ENCODE peak calls at places on chromosomes 11 and 22, in eight cellular contexts. One of them, this sample, is unnamed.
A peak's percentile ranks its signal among the peaks of the same experiment; 100 is the strongest.

GRCh38 chr11:9577551-9577950 is 4.1 kb downstream of the WEE1 start:
- DNase-seq in HFFc6: no peak
- DNase-seq in stimulated activated CD4-positive, alpha-beta T cell treated with anti-CD3 and anti-CD28 coated beads, TNF-alpha, amount 100 ng/mL, for 24 hours: no peak
- DNase-seq in NCI-H2171: no peak
- DNase-seq in activated T-helper 9 cell treated with anti-CD3 and anti-CD28 coated beads, Interleukin-2, amount 50 U/mL, for 16 hours: no peak
- DNase-seq in bronchial epithelial cell: peak; percentile 39
- DNase-seq in NCI-H2081 treated with DMSO at 0.1 percent for 48 hours: no peak
- DNase-seq in left ventricle myocardium inferior: no peak
- DNase-seq in this sample: peak; percentile 36

GRCh38 chr11:44774131-44774530 is 47.4 kb downstream of the TSPAN18 start:
- DNase-seq in HFFc6: no peak
- DNase-seq in stimulated activated CD4-positive, alpha-beta T cell treated with anti-CD3 and anti-CD28 coated beads, TNF-alpha, amount 100 ng/mL, for 24 hours: no peak
- DNase-seq in NCI-H2171: peak; percentile 84
- DNase-seq in activated T-helper 9 cell treated with anti-CD3 and anti-CD28 coated beads, Interleukin-2, amount 50 U/mL, for 16 hours: no peak
- DNase-seq in bronchial epithelial cell: no peak
- DNase-seq in NCI-H2081 treated with DMSO at 0.1 percent for 48 hours: no peak
- DNase-seq in left ventricle myocardium inferior: peak; percentile 85
- DNase-seq in this sample: no peak

GRCh38 chr22:49026476-49027121 is 801.1 kb downstream of the BRD1 start:
- DNase-seq in HFFc6: no peak
- DNase-seq in stimulated activated CD4-positive, alpha-beta T cell treated with anti-CD3 and anti-CD28 coated beads, TNF-alpha, amount 100 ng/mL, for 24 hours: no peak
- DNase-seq in NCI-H2171: peak; percentile 67
- DNase-seq in activated T-helper 9 cell treated with anti-CD3 and anti-CD28 coated beads, Interleukin-2, amount 50 U/mL, for 16 hours: no peak
- DNase-seq in bronchial epithelial cell: no peak
- DNase-seq in NCI-H2081 treated with DMSO at 0.1 percent for 48 hours: no peak
- DNase-seq in left ventricle myocardium inferior: no peak
- DNase-seq in this sample: no peak

GRCh38 chr11:121630041-121630440 is 177.3 kb upstream of the SORL1-AS1 start:
- DNase-seq in HFFc6: peak; percentile 71
- DNase-seq in stimulated activated CD4-positive, alpha-beta T cell treated with anti-CD3 and anti-CD28 coated beads, TNF-alpha, amount 100 ng/mL, for 24 hours: no peak
- DNase-seq in NCI-H2171: no peak
- DNase-seq in activated T-helper 9 cell treated with anti-CD3 and anti-CD28 coated beads, Interleukin-2, amount 50 U/mL, for 16 hours: no peak
- DNase-seq in bronchial epithelial cell: peak; percentile 67
- DNase-seq in NCI-H2081 treated with DMSO at 0.1 percent for 48 hours: no peak
- DNase-seq in left ventricle myocardium inferior: no peak
- DNase-seq in this sample: peak; percentile 85

GRCh38 chr11:100910808-100911207 is 218.8 kb downstream of the PGR start:
- DNase-seq in HFFc6: no peak
- DNase-seq in stimulated activated CD4-positive, alpha-beta T cell treated with anti-CD3 and anti-CD28 coated beads, TNF-alpha, amount 100 ng/mL, for 24 hours: no peak
- DNase-seq in NCI-H2171: no peak
- DNase-seq in activated T-helper 9 cell treated with anti-CD3 and anti-CD28 coated beads, Interleukin-2, amount 50 U/mL, for 16 hours: no peak
- DNase-seq in bronchial epithelial cell: no peak
- DNase-seq in NCI-H2081 treated with DMSO at 0.1 percent for 48 hours: no peak
- DNase-seq in left ventricle myocardium inferior: no peak
- DNase-seq in this sample: no peak

GRCh38 chr11:12249590-12250260 is 127.6 kb upstream of the PARVA start:
- DNase-seq in HFFc6: no peak
- DNase-seq in stimulated activated CD4-positive, alpha-beta T cell treated with anti-CD3 and anti-CD28 coated beads, TNF-alpha, amount 100 ng/mL, for 24 hours: no peak
- DNase-seq in NCI-H2171: peak; percentile 85
- DNase-seq in activated T-helper 9 cell treated with anti-CD3 and anti-CD28 coated beads, Interleukin-2, amount 50 U/mL, for 16 hours: no peak
- DNase-seq in bronchial epithelial cell: no peak
- DNase-seq in NCI-H2081 treated with DMSO at 0.1 percent for 48 hours: peak; percentile 86
- DNase-seq in left ventricle myocardium inferior: no peak
- DNase-seq in this sample: no peak

GRCh38 chr11:44178381-44178780 is 82.9 kb downstream of the EXT2 start:
- DNase-seq in HFFc6: peak; percentile 71
- DNase-seq in stimulated activated CD4-positive, alpha-beta T cell treated with anti-CD3 and anti-CD28 coated beads, TNF-alpha, amount 100 ng/mL, for 24 hours: no peak
- DNase-seq in NCI-H2171: no peak
- DNase-seq in activated T-helper 9 cell treated with anti-CD3 and anti-CD28 coated beads, Interleukin-2, amount 50 U/mL, for 16 hours: no peak
- DNase-seq in bronchial epithelial cell: no peak
- DNase-seq in NCI-H2081 treated with DMSO at 0.1 percent for 48 hours: no peak
- DNase-seq in left ventricle myocardium inferior: no peak
- DNase-seq in this sample: peak; percentile 40

GRCh38 chr11:44799036-44799435 is 72.3 kb downstream of the TSPAN18 start:
- DNase-seq in HFFc6: no peak
- DNase-seq in stimulated activated CD4-positive, alpha-beta T cell treated with anti-CD3 and anti-CD28 coated beads, TNF-alpha, amount 100 ng/mL, for 24 hours: no peak
- DNase-seq in NCI-H2171: no peak
- DNase-seq in activated T-helper 9 cell treated with anti-CD3 and anti-CD28 coated beads, Interleukin-2, amount 50 U/mL, for 16 hours: no peak
- DNase-seq in bronchial epithelial cell: no peak
- DNase-seq in NCI-H2081 treated with DMSO at 0.1 percent for 48 hours: no peak
- DNase-seq in left ventricle myocardium inferior: no peak
- DNase-seq in this sample: no peak

GRCh38 chr11:117856892-117857291 is 19.6 kb downstream of the FXYD6 start:
- DNase-seq in HFFc6: no peak
- DNase-seq in stimulated activated CD4-positive, alpha-beta T cell treated with anti-CD3 and anti-CD28 coated beads, TNF-alpha, amount 100 ng/mL, for 24 hours: no peak
- DNase-seq in NCI-H2171: no peak
- DNase-seq in activated T-helper 9 cell treated with anti-CD3 and anti-CD28 coated beads, Interleukin-2, amount 50 U/mL, for 16 hours: no peak
- DNase-seq in bronchial epithelial cell: no peak
- DNase-seq in NCI-H2081 treated with DMSO at 0.1 percent for 48 hours: no peak
- DNase-seq in left ventricle myocardium inferior: no peak
- DNase-seq in this sample: no peak

GRCh38 chr11:2310786-2311455 is 9.1 kb downstream of the TSPAN32 start:
- DNase-seq in HFFc6: no peak
- DNase-seq in stimulated activated CD4-positive, alpha-beta T cell treated with anti-CD3 and anti-CD28 coated beads, TNF-alpha, amount 100 ng/mL, for 24 hours: no peak
- DNase-seq in NCI-H2171: no peak
- DNase-seq in activated T-helper 9 cell treated with anti-CD3 and anti-CD28 coated beads, Interleukin-2, amount 50 U/mL, for 16 hours: no peak
- DNase-seq in bronchial epithelial cell: no peak
- DNase-seq in NCI-H2081 treated with DMSO at 0.1 percent for 48 hours: no peak
- DNase-seq in left ventricle myocardium inferior: no peak
- DNase-seq in this sample: no peak

GRCh38 chr11:61911701-61912529 is 5.5 kb downstream of the RAB3IL1 start:
- DNase-seq in HFFc6: no peak
- DNase-seq in stimulated activated CD4-positive, alpha-beta T cell treated with anti-CD3 and anti-CD28 coated beads, TNF-alpha, amount 100 ng/mL, for 24 hours: no peak
- DNase-seq in NCI-H2171: no peak
- DNase-seq in activated T-helper 9 cell treated with anti-CD3 and anti-CD28 coated beads, Interleukin-2, amount 50 U/mL, for 16 hours: no peak
- DNase-seq in bronchial epithelial cell: no peak
- DNase-seq in NCI-H2081 treated with DMSO at 0.1 percent for 48 hours: no peak
- DNase-seq in left ventricle myocardium inferior: peak; percentile 22
- DNase-seq in this sample: no peak

GRCh38 chr11:134668796-134669195 is 256.8 kb upstream of the B3GAT1 start:
- DNase-seq in HFFc6: no peak
- DNase-seq in stimulated activated CD4-positive, alpha-beta T cell treated with anti-CD3 and anti-CD28 coated beads, TNF-alpha, amount 100 ng/mL, for 24 hours: no peak
- DNase-seq in NCI-H2171: no peak
- DNase-seq in activated T-helper 9 cell treated with anti-CD3 and anti-CD28 coated beads, Interleukin-2, amount 50 U/mL, for 16 hours: no peak
- DNase-seq in bronchial epithelial cell: no peak
- DNase-seq in NCI-H2081 treated with DMSO at 0.1 percent for 48 hours: no peak
- DNase-seq in left ventricle myocardium inferior: no peak
- DNase-seq in this sample: no peak

GRCh38 chr11:62104816-62105610 is 18.8 kb upstream of the INCENP start:
- DNase-seq in HFFc6: peak; percentile 74
- DNase-seq in stimulated activated CD4-positive, alpha-beta T cell treated with anti-CD3 and anti-CD28 coated beads, TNF-alpha, amount 100 ng/mL, for 24 hours: no peak
- DNase-seq in NCI-H2171: no peak
- DNase-seq in activated T-helper 9 cell treated with anti-CD3 and anti-CD28 coated beads, Interleukin-2, amount 50 U/mL, for 16 hours: no peak
- DNase-seq in bronchial epithelial cell: peak; percentile 28
- DNase-seq in NCI-H2081 treated with DMSO at 0.1 percent for 48 hours: no peak
- DNase-seq in left ventricle myocardium inferior: no peak
- DNase-seq in this sample: no peak

GRCh38 chr22:34111210-34111824 is 191.0 kb upstream of the LARGE1 start:
- DNase-seq in HFFc6: no peak
- DNase-seq in stimulated activated CD4-positive, alpha-beta T cell treated with anti-CD3 and anti-CD28 coated beads, TNF-alpha, amount 100 ng/mL, for 24 hours: no peak
- DNase-seq in NCI-H2171: peak; percentile 16
- DNase-seq in activated T-helper 9 cell treated with anti-CD3 and anti-CD28 coated beads, Interleukin-2, amount 50 U/mL, for 16 hours: no peak
- DNase-seq in bronchial epithelial cell: peak; percentile 12
- DNase-seq in NCI-H2081 treated with DMSO at 0.1 percent for 48 hours: no peak
- DNase-seq in left ventricle myocardium inferior: no peak
- DNase-seq in this sample: no peak

GRCh38 chr11:38169286-38169685 is 1571.2 kb upstream of the RAG2 start:
- DNase-seq in HFFc6: no peak
- DNase-seq in stimulated activated CD4-positive, alpha-beta T cell treated with anti-CD3 and anti-CD28 coated beads, TNF-alpha, amount 100 ng/mL, for 24 hours: no peak
- DNase-seq in NCI-H2171: no peak
- DNase-seq in activated T-helper 9 cell treated with anti-CD3 and anti-CD28 coated beads, Interleukin-2, amount 50 U/mL, for 16 hours: no peak
- DNase-seq in bronchial epithelial cell: peak; percentile 89
- DNase-seq in NCI-H2081 treated with DMSO at 0.1 percent for 48 hours: no peak
- DNase-seq in left ventricle myocardium inferior: no peak
- DNase-seq in this sample: no peak

GRCh38 chr11:32071811-32072210 is 19.1 kb upstream of the RCN1 start:
- DNase-seq in HFFc6: peak; percentile 76
- DNase-seq in stimulated activated CD4-positive, alpha-beta T cell treated with anti-CD3 and anti-CD28 coated beads, TNF-alpha, amount 100 ng/mL, for 24 hours: no peak
- DNase-seq in NCI-H2171: no peak
- DNase-seq in activated T-helper 9 cell treated with anti-CD3 and anti-CD28 coated beads, Interleukin-2, amount 50 U/mL, for 16 hours: no peak
- DNase-seq in bronchial epithelial cell: peak; percentile 43
- DNase-seq in NCI-H2081 treated with DMSO at 0.1 percent for 48 hours: no peak
- DNase-seq in left ventricle myocardium inferior: no peak
- DNase-seq in this sample: peak; percentile 63

GRCh38 chr22:37735054-37735453 is 38.2 kb downstream of the TRIOBP start:
- DNase-seq in HFFc6: no peak
- DNase-seq in stimulated activated CD4-positive, alpha-beta T cell treated with anti-CD3 and anti-CD28 coated beads, TNF-alpha, amount 100 ng/mL, for 24 hours: no peak
- DNase-seq in NCI-H2171: no peak
- DNase-seq in activated T-helper 9 cell treated with anti-CD3 and anti-CD28 coated beads, Interleukin-2, amount 50 U/mL, for 16 hours: no peak
- DNase-seq in bronchial epithelial cell: no peak
- DNase-seq in NCI-H2081 treated with DMSO at 0.1 percent for 48 hours: no peak
- DNase-seq in left ventricle myocardium inferior: peak; percentile 41
- DNase-seq in this sample: no peak

GRCh38 chr22:19109198-19110063 is 12.8 kb downstream of the DGCR2 start:
- DNase-seq in HFFc6: no peak
- DNase-seq in stimulated activated CD4-positive, alpha-beta T cell treated with anti-CD3 and anti-CD28 coated beads, TNF-alpha, amount 100 ng/mL, for 24 hours: peak; percentile 27
- DNase-seq in NCI-H2171: no peak
- DNase-seq in activated T-helper 9 cell treated with anti-CD3 and anti-CD28 coated beads, Interleukin-2, amount 50 U/mL, for 16 hours: peak; percentile 12
- DNase-seq in bronchial epithelial cell: peak; percentile 92
- DNase-seq in NCI-H2081 treated with DMSO at 0.1 percent for 48 hours: no peak
- DNase-seq in left ventricle myocardium inferior: no peak
- DNase-seq in this sample: no peak

GRCh38 chr11:31487848-31488247 is 21.6 kb downstream of the IMMP1L start:
- DNase-seq in HFFc6: peak; percentile 36
- DNase-seq in stimulated activated CD4-positive, alpha-beta T cell treated with anti-CD3 and anti-CD28 coated beads, TNF-alpha, amount 100 ng/mL, for 24 hours: no peak
- DNase-seq in NCI-H2171: peak; percentile 30
- DNase-seq in activated T-helper 9 cell treated with anti-CD3 and anti-CD28 coated beads, Interleukin-2, amount 50 U/mL, for 16 hours: no peak
- DNase-seq in bronchial epithelial cell: peak; percentile 54
- DNase-seq in NCI-H2081 treated with DMSO at 0.1 percent for 48 hours: no peak
- DNase-seq in left ventricle myocardium inferior: no peak
- DNase-seq in this sample: peak; percentile 51

GRCh38 chr11:15071556-15072255 is 1.7 kb upstream of the CALCB start:
- DNase-seq in HFFc6: no peak
- DNase-seq in stimulated activated CD4-positive, alpha-beta T cell treated with anti-CD3 and anti-CD28 coated beads, TNF-alpha, amount 100 ng/mL, for 24 hours: no peak
- DNase-seq in NCI-H2171: no peak
- DNase-seq in activated T-helper 9 cell treated with anti-CD3 and anti-CD28 coated beads, Interleukin-2, amount 50 U/mL, for 16 hours: no peak
- DNase-seq in bronchial epithelial cell: no peak
- DNase-seq in NCI-H2081 treated with DMSO at 0.1 percent for 48 hours: no peak
- DNase-seq in left ventricle myocardium inferior: no peak
- DNase-seq in this sample: no peak

GRCh38 chr11:47850337-47850736 is 2.2 kb upstream of the NUP160 start:
- DNase-seq in HFFc6: no peak
- DNase-seq in stimulated activated CD4-positive, alpha-beta T cell treated with anti-CD3 and anti-CD28 coated beads, TNF-alpha, amount 100 ng/mL, for 24 hours: no peak
- DNase-seq in NCI-H2171: no peak
- DNase-seq in activated T-helper 9 cell treated with anti-CD3 and anti-CD28 coated beads, Interleukin-2, amount 50 U/mL, for 16 hours: no peak
- DNase-seq in bronchial epithelial cell: no peak
- DNase-seq in NCI-H2081 treated with DMSO at 0.1 percent for 48 hours: no peak
- DNase-seq in left ventricle myocardium inferior: no peak
- DNase-seq in this sample: no peak

GRCh38 chr11:119772581-119772980 is 43.6 kb upstream of the NECTIN1 start:
- DNase-seq in HFFc6: no peak
- DNase-seq in stimulated activated CD4-positive, alpha-beta T cell treated with anti-CD3 and anti-CD28 coated beads, TNF-alpha, amount 100 ng/mL, for 24 hours: no peak
- DNase-seq in NCI-H2171: no peak
- DNase-seq in activated T-helper 9 cell treated with anti-CD3 and anti-CD28 coated beads, Interleukin-2, amount 50 U/mL, for 16 hours: no peak
- DNase-seq in bronchial epithelial cell: no peak
- DNase-seq in NCI-H2081 treated with DMSO at 0.1 percent for 48 hours: no peak
- DNase-seq in left ventricle myocardium inferior: no peak
- DNase-seq in this sample: no peak

GRCh38 chr11:60169264-60169915 is 13.5 kb downstream of the MS4A6A start:
- DNase-seq in HFFc6: no peak
- DNase-seq in stimulated activated CD4-positive, alpha-beta T cell treated with anti-CD3 and anti-CD28 coated beads, TNF-alpha, amount 100 ng/mL, for 24 hours: no peak
- DNase-seq in NCI-H2171: no peak
- DNase-seq in activated T-helper 9 cell treated with anti-CD3 and anti-CD28 coated beads, Interleukin-2, amount 50 U/mL, for 16 hours: no peak
- DNase-seq in bronchial epithelial cell: peak; percentile 93
- DNase-seq in NCI-H2081 treated with DMSO at 0.1 percent for 48 hours: no peak
- DNase-seq in left ventricle myocardium inferior: no peak
- DNase-seq in this sample: peak; percentile 2

GRCh38 chr11:111974451-111974850 is 37.3 kb downstream of the DIXDC1 start:
- DNase-seq in HFFc6: no peak
- DNase-seq in stimulated activated CD4-positive, alpha-beta T cell treated with anti-CD3 and anti-CD28 coated beads, TNF-alpha, amount 100 ng/mL, for 24 hours: no peak
- DNase-seq in NCI-H2171: no peak
- DNase-seq in activated T-helper 9 cell treated with anti-CD3 and anti-CD28 coated beads, Interleukin-2, amount 50 U/mL, for 16 hours: no peak
- DNase-seq in bronchial epithelial cell: no peak
- DNase-seq in NCI-H2081 treated with DMSO at 0.1 percent for 48 hours: no peak
- DNase-seq in left ventricle myocardium inferior: no peak
- DNase-seq in this sample: no peak

GRCh38 chr22:30627480-30627879 is 8.1 kb upstream of the SLC35E4 start:
- DNase-seq in HFFc6: no peak
- DNase-seq in stimulated activated CD4-positive, alpha-beta T cell treated with anti-CD3 and anti-CD28 coated beads, TNF-alpha, amount 100 ng/mL, for 24 hours: no peak
- DNase-seq in NCI-H2171: no peak
- DNase-seq in activated T-helper 9 cell treated with anti-CD3 and anti-CD28 coated beads, Interleukin-2, amount 50 U/mL, for 16 hours: no peak
- DNase-seq in bronchial epithelial cell: no peak
- DNase-seq in NCI-H2081 treated with DMSO at 0.1 percent for 48 hours: no peak
- DNase-seq in left ventricle myocardium inferior: no peak
- DNase-seq in this sample: no peak

GRCh38 chr22:20793386-20794131 is 19.6 kb downstream of the SERPIND1 start:
- DNase-seq in HFFc6: peak; percentile 16
- DNase-seq in stimulated activated CD4-positive, alpha-beta T cell treated with anti-CD3 and anti-CD28 coated beads, TNF-alpha, amount 100 ng/mL, for 24 hours: no peak
- DNase-seq in NCI-H2171: no peak
- DNase-seq in activated T-helper 9 cell treated with anti-CD3 and anti-CD28 coated beads, Interleukin-2, amount 50 U/mL, for 16 hours: no peak
- DNase-seq in bronchial epithelial cell: no peak
- DNase-seq in NCI-H2081 treated with DMSO at 0.1 percent for 48 hours: no peak
- DNase-seq in left ventricle myocardium inferior: no peak
- DNase-seq in this sample: no peak

GRCh38 chr11:7909585-7910325 is 21.3 kb downstream of the OR10A6 start:
- DNase-seq in HFFc6: peak; percentile 21
- DNase-seq in stimulated activated CD4-positive, alpha-beta T cell treated with anti-CD3 and anti-CD28 coated beads, TNF-alpha, amount 100 ng/mL, for 24 hours: no peak
- DNase-seq in NCI-H2171: no peak
- DNase-seq in activated T-helper 9 cell treated with anti-CD3 and anti-CD28 coated beads, Interleukin-2, amount 50 U/mL, for 16 hours: no peak
- DNase-seq in bronchial epithelial cell: no peak
- DNase-seq in NCI-H2081 treated with DMSO at 0.1 percent for 48 hours: no peak
- DNase-seq in left ventricle myocardium inferior: no peak
- DNase-seq in this sample: no peak

GRCh38 chr11:69568809-69569097 is 72.2 kb upstream of the CCND1 start:
- DNase-seq in HFFc6: no peak
- DNase-seq in stimulated activated CD4-positive, alpha-beta T cell treated with anti-CD3 and anti-CD28 coated beads, TNF-alpha, amount 100 ng/mL, for 24 hours: no peak
- DNase-seq in NCI-H2171: no peak
- DNase-seq in activated T-helper 9 cell treated with anti-CD3 and anti-CD28 coated beads, Interleukin-2, amount 50 U/mL, for 16 hours: no peak
- DNase-seq in bronchial epithelial cell: no peak
- DNase-seq in NCI-H2081 treated with DMSO at 0.1 percent for 48 hours: no peak
- DNase-seq in left ventricle myocardium inferior: no peak
- DNase-seq in this sample: no peak

GRCh38 chr11:64610596-64610995 is 19.6 kb downstream of the SLC22A12 start:
- DNase-seq in HFFc6: no peak
- DNase-seq in stimulated activated CD4-positive, alpha-beta T cell treated with anti-CD3 and anti-CD28 coated beads, TNF-alpha, amount 100 ng/mL, for 24 hours: no peak
- DNase-seq in NCI-H2171: no peak
- DNase-seq in activated T-helper 9 cell treated with anti-CD3 and anti-CD28 coated beads, Interleukin-2, amount 50 U/mL, for 16 hours: no peak
- DNase-seq in bronchial epithelial cell: no peak
- DNase-seq in NCI-H2081 treated with DMSO at 0.1 percent for 48 hours: no peak
- DNase-seq in left ventricle myocardium inferior: no peak
- DNase-seq in this sample: no peak

GRCh38 chr11:110761994-110762393 is 49.8 kb upstream of the ARHGAP20 start:
- DNase-seq in HFFc6: no peak
- DNase-seq in stimulated activated CD4-positive, alpha-beta T cell treated with anti-CD3 and anti-CD28 coated beads, TNF-alpha, amount 100 ng/mL, for 24 hours: no peak
- DNase-seq in NCI-H2171: peak; percentile 1
- DNase-seq in activated T-helper 9 cell treated with anti-CD3 and anti-CD28 coated beads, Interleukin-2, amount 50 U/mL, for 16 hours: no peak
- DNase-seq in bronchial epithelial cell: no peak
- DNase-seq in NCI-H2081 treated with DMSO at 0.1 percent for 48 hours: no peak
- DNase-seq in left ventricle myocardium inferior: no peak
- DNase-seq in this sample: no peak

GRCh38 chr11:96964661-96965060 is 574.8 kb downstream of the JRKL start:
- DNase-seq in HFFc6: no peak
- DNase-seq in stimulated activated CD4-positive, alpha-beta T cell treated with anti-CD3 and anti-CD28 coated beads, TNF-alpha, amount 100 ng/mL, for 24 hours: no peak
- DNase-seq in NCI-H2171: no peak
- DNase-seq in activated T-helper 9 cell treated with anti-CD3 and anti-CD28 coated beads, Interleukin-2, amount 50 U/mL, for 16 hours: no peak
- DNase-seq in bronchial epithelial cell: no peak
- DNase-seq in NCI-H2081 treated with DMSO at 0.1 percent for 48 hours: no peak
- DNase-seq in left ventricle myocardium inferior: no peak
- DNase-seq in this sample: no peak

GRCh38 chr22:22507743-22508273 is 734 bp downstream of the ZNF280B start:
- DNase-seq in HFFc6: no peak
- DNase-seq in stimulated activated CD4-positive, alpha-beta T cell treated with anti-CD3 and anti-CD28 coated beads, TNF-alpha, amount 100 ng/mL, for 24 hours: no peak
- DNase-seq in NCI-H2171: no peak
- DNase-seq in activated T-helper 9 cell treated with anti-CD3 and anti-CD28 coated beads, Interleukin-2, amount 50 U/mL, for 16 hours: no peak
- DNase-seq in bronchial epithelial cell: no peak
- DNase-seq in NCI-H2081 treated with DMSO at 0.1 percent for 48 hours: no peak
- DNase-seq in left ventricle myocardium inferior: no peak
- DNase-seq in this sample: no peak

GRCh38 chr22:39405346-39406085 is 5.9 kb downstream of the TAB1 start:
- DNase-seq in HFFc6: peak; percentile 57
- DNase-seq in stimulated activated CD4-positive, alpha-beta T cell treated with anti-CD3 and anti-CD28 coated beads, TNF-alpha, amount 100 ng/mL, for 24 hours: no peak
- DNase-seq in NCI-H2171: no peak
- DNase-seq in activated T-helper 9 cell treated with anti-CD3 and anti-CD28 coated beads, Interleukin-2, amount 50 U/mL, for 16 hours: no peak
- DNase-seq in bronchial epithelial cell: no peak
- DNase-seq in NCI-H2081 treated with DMSO at 0.1 percent for 48 hours: no peak
- DNase-seq in left ventricle myocardium inferior: no peak
- DNase-seq in this sample: peak; percentile 75

GRCh38 chr11:7974668-7975067 is 9.4 kb upstream of the NLRP10 start:
- DNase-seq in HFFc6: no peak
- DNase-seq in stimulated activated CD4-positive, alpha-beta T cell treated with anti-CD3 and anti-CD28 coated beads, TNF-alpha, amount 100 ng/mL, for 24 hours: no peak
- DNase-seq in NCI-H2171: no peak
- DNase-seq in activated T-helper 9 cell treated with anti-CD3 and anti-CD28 coated beads, Interleukin-2, amount 50 U/mL, for 16 hours: no peak
- DNase-seq in bronchial epithelial cell: no peak
- DNase-seq in NCI-H2081 treated with DMSO at 0.1 percent for 48 hours: no peak
- DNase-seq in left ventricle myocardium inferior: no peak
- DNase-seq in this sample: no peak